ENCODE peak calls at places on chromosomes 12 and 14, in six cellular contexts. Q is fibroblast of villous mesenchyme, N is NCI-H460, M is iris pigment epithelial cell, T is NCI-H1105 treated with DMSO at 0.1 percent for 48 hours, J is neural crest cell. R is an unnamed sample.

GRCh38 chr12:40325349-40325960 is 100.7 kb downstream of the LRRK2 start:
- DNase-seq in M (peak; percentile 38), T (peak; percentile 83), N (peak; percentile 83), J (no peak), Q (no peak), R (no peak)

GRCh38 chr12:88836156-88836555 is 255.9 kb upstream of the KITLG start:
- DNase-seq in N (no peak), T (no peak), Q (no peak), M (peak; percentile 82), J (no peak), R (no peak)

GRCh38 chr14:98802044-98802443 is 470.0 kb downstream of the BCL11B start:
- DNase-seq in M (no peak), T (no peak), Q (no peak), J (no peak), N (no peak), R (no peak)

GRCh38 chr14:103839569-103839968 is 7.8 kb downstream of the PPP1R13B start:
- DNase-seq in Q (no peak), M (no peak), J (no peak), N (no peak), T (no peak), R (no peak)

GRCh38 chr14:90409209-90409730 is 12.4 kb downstream of the CALM1 start:
- DNase-seq in M (peak; percentile 98), N (peak; percentile 43), T (no peak), Q (peak; percentile 91), J (no peak), R (peak; percentile 67)

GRCh38 chr12:65603428-65604351 is 220.6 kb upstream of the HMGA2 start:
- DNase-seq in N (no peak), Q (peak; percentile 79), M (peak; percentile 96), J (no peak), T (no peak), R (no peak)

GRCh38 chr14:74492413-74493342 is at the start of gene NPC2:
- DNase-seq in J (no peak), M (no peak), Q (peak; percentile 42), N (no peak), T (no peak), R (no peak)

GRCh38 chr12:117342247-117342646 is 19.2 kb downstream of the NOS1 start:
- DNase-seq in Q (no peak), J (no peak), M (no peak), T (no peak), N (no peak), R (no peak)

GRCh38 chr12:62834971-62835547 is 99.9 kb downstream of the PPM1H start:
- DNase-seq in Q (peak; percentile 67), J (no peak), N (peak; percentile 3), M (peak; percentile 52), T (no peak), R (no peak)

GRCh38 chr12:98456583-98457573 is 58.5 kb upstream of the TMPO start:
- DNase-seq in M (peak; percentile 57), T (no peak), Q (peak; percentile 42), J (peak; percentile 17), N (no peak), R (no peak)

GRCh38 chr12:89690925-89691324 is 17.7 kb downstream of the ATP2B1 start:
- DNase-seq in T (no peak), J (no peak), M (no peak), N (no peak), Q (no peak), R (no peak)

GRCh38 chr12:98002887-98003493 is 512.4 kb upstream of the TMPO start:
- DNase-seq in J (peak; percentile 62), N (peak; percentile 48), T (peak; percentile 75), Q (peak; percentile 44), M (peak; percentile 36), R (peak; percentile 65)

GRCh38 chr12:49198431-49199155 is 9.7 kb upstream of the TUBA1A start:
- DNase-seq in T (peak; percentile 31), Q (peak; percentile 55), M (peak; percentile 85), N (no peak), J (peak; percentile 46), R (peak; percentile 76)

GRCh38 chr14:37369446-37369845 is 171.7 kb downstream of the MIPOL1 start:
- DNase-seq in M (no peak), N (no peak), J (no peak), Q (no peak), T (no peak), R (no peak)

GRCh38 chr12:95590775-95591174 is 39.5 kb upstream of the USP44 start:
- DNase-seq in T (no peak), N (no peak), Q (no peak), M (no peak), J (no peak), R (no peak)

GRCh38 chr12:59040651-59041050 is 120.3 kb upstream of the LRIG3 start:
- DNase-seq in Q (peak; percentile 78), M (peak; percentile 82), J (no peak), N (no peak), T (peak; percentile 51), R (no peak)

GRCh38 chr14:56065621-56066295 is 52.5 kb upstream of the PELI2 start:
- DNase-seq in J (no peak), M (no peak), T (no peak), Q (no peak), N (peak; percentile 46), R (no peak)

R was measured in head of caudate nucleus.